ENCODE peak calls at places on chromosomes 7 and 10, in six cellular contexts. I is AG10803, H is colonic mucosa, W is transverse colon, Z is SK-N-SH, U is heart right ventricle. O is an unnamed sample.

GRCh38 chr10:48480397-48481374 is 124.2 kb downstream of the ARHGAP22 start:
- DNase-seq in I (no peak), H (no peak), W (no peak), Z (no peak), U (no peak), O (no peak)

GRCh38 chr7:128041203-128041602 is 10.0 kb upstream of the LRRC4 start:
- DNase-seq in I (peak), H (no peak), W (no peak), Z (no peak), U (no peak), O (peak)

GRCh38 chr10:91389636-91390512 is 20.3 kb upstream of the HECTD2 start:
- DNase-seq in I (peak), H (peak), W (no peak), Z (peak), U (peak), O (no peak)

GRCh38 chr10:75195035-75195763 is 15.4 kb upstream of the VDAC2 start:
- DNase-seq in I (peak), H (no peak), W (no peak), Z (no peak), U (no peak), O (peak)

GRCh38 chr10:70145666-70146488 is 623 bp downstream of the TYSND1 start:
- DNase-seq in I (peak), H (peak), W (peak), Z (peak), U (peak), O (no peak)

GRCh38 chr10:86411281-86411841 is 44.8 kb upstream of the GRID1 start:
- DNase-seq in I (peak), H (peak), W (no peak), Z (no peak), U (peak), O (peak)

GRCh38 chr7:36966039-36966438 is 241.7 kb upstream of the AOAH start:
- DNase-seq in I (no peak), H (no peak), W (no peak), Z (no peak), U (no peak), O (no peak)

GRCh38 chr7:44288381-44288685 is 37.1 kb downstream of the CAMK2B start:
- DNase-seq in I (no peak), H (no peak), W (no peak), Z (no peak), U (no peak), O (no peak)

GRCh38 chr7:128830231-128831177 is at the start of gene FLNC:
- DNase-seq in I (peak), H (no peak), W (peak), Z (peak), U (peak), O (no peak)

GRCh38 chr7:86904949-86905834 is 154.3 kb downstream of the ELAPOR2 start:
- DNase-seq in I (peak), H (peak), W (no peak), Z (peak), U (no peak), O (no peak)

GRCh38 chr7:44383566-44383965 is 58.2 kb upstream of the CAMK2B start:
- DNase-seq in I (peak), H (peak), W (no peak), Z (no peak), U (no peak), O (peak)

GRCh38 chr10:86900955-86901354 is 56.5 kb downstream of the MMRN2 start:
- DNase-seq in I (peak), H (peak), W (peak), Z (no peak), U (peak), O (no peak)

GRCh38 chr7:20598479-20599419 is 16.7 kb upstream of the ABCB5 start:
- DNase-seq in I (peak), H (no peak), W (no peak), Z (peak), U (no peak), O (peak)

GRCh38 chr10:34791947-34792346 is 23.1 kb downstream of the PARD3 start:
- DNase-seq in I (no peak), H (no peak), W (no peak), Z (no peak), U (no peak), O (no peak)

GRCh38 chr7:29606287-29606721 is 42.7 kb downstream of the PRR15 start:
- DNase-seq in I (peak), H (peak), W (peak), Z (peak), U (no peak), O (no peak)

GRCh38 chr10:100438674-100439315 is 24.0 kb upstream of the WNT8B start:
- DNase-seq in I (no peak), H (no peak), W (no peak), Z (no peak), U (no peak), O (no peak)

GRCh38 chr7:5429253-5429856 is 5.7 kb upstream of the TNRC18 start:
- DNase-seq in I (peak), H (peak), W (peak), Z (no peak), U (peak), O (no peak)

GRCh38 chr10:69914373-69915268 is 112.9 kb downstream of the COL13A1 start:
- DNase-seq in I (peak), H (peak), W (peak), Z (peak), U (peak), O (peak)

GRCh38 chr10:43396928-43397624 is 11.9 kb downstream of the HNRNPF start:
- DNase-seq in I (peak), H (peak), W (peak), Z (peak), U (peak), O (no peak)

GRCh38 chr7:30987936-30988335 is 24.2 kb downstream of the GHRHR start:
- DNase-seq in I (no peak), H (no peak), W (no peak), Z (peak), U (no peak), O (no peak)

GRCh38 chr10:86334515-86335085 is 32.0 kb downstream of the GRID1 start:
- DNase-seq in I (no peak), H (no peak), W (no peak), Z (no peak), U (no peak), O (no peak)

GRCh38 chr7:101363734-101364374 is 1.2 kb downstream of the COL26A1 start:
- DNase-seq in I (peak), H (peak), W (peak), Z (peak), U (peak), O (peak)

GRCh38 chr7:158019726-158020705 is 567.6 kb downstream of the PTPRN2 start:
- DNase-seq in I (no peak), H (no peak), W (no peak), Z (no peak), U (no peak), O (no peak)

GRCh38 chr10:122087436-122087835 is 98.5 kb downstream of the TACC2 start:
- DNase-seq in I (no peak), H (no peak), W (no peak), Z (no peak), U (no peak), O (no peak)

GRCh38 chr10:37700886-37701780 is 156.3 kb downstream of the ZNF248 start:
- DNase-seq in I (no peak), H (no peak), W (no peak), Z (no peak), U (no peak), O (no peak)

GRCh38 chr7:41573017-41573416 is 129.9 kb downstream of the INHBA start:
- DNase-seq in I (no peak), H (no peak), W (no peak), Z (no peak), U (no peak), O (peak)

GRCh38 chr10:33489606-33490176 is 155.2 kb upstream of the NRP1 start:
- DNase-seq in I (peak), H (no peak), W (no peak), Z (no peak), U (no peak), O (no peak)

GRCh38 chr7:5237286-5237685 is 45.5 kb upstream of the SLC29A4 start:
- DNase-seq in I (peak), H (peak), W (peak), Z (no peak), U (peak), O (no peak)

GRCh38 chr7:409344-410281 is 110.0 kb downstream of the PDGFA start:
- DNase-seq in I (no peak), H (no peak), W (no peak), Z (peak), U (no peak), O (no peak)

GRCh38 chr7:55140221-55140980 is 121.6 kb downstream of the EGFR start:
- DNase-seq in I (peak), H (no peak), W (no peak), Z (no peak), U (peak), O (no peak)

GRCh38 chr7:138872576-138872975 is 74.6 kb upstream of the ATP6V0A4 start:
- DNase-seq in I (no peak), H (no peak), W (no peak), Z (no peak), U (no peak), O (no peak)

GRCh38 chr10:97891497-97892167 is 42.0 kb downstream of the GOLGA7B start:
- DNase-seq in I (no peak), H (no peak), W (no peak), Z (no peak), U (no peak), O (no peak)

DNA sequence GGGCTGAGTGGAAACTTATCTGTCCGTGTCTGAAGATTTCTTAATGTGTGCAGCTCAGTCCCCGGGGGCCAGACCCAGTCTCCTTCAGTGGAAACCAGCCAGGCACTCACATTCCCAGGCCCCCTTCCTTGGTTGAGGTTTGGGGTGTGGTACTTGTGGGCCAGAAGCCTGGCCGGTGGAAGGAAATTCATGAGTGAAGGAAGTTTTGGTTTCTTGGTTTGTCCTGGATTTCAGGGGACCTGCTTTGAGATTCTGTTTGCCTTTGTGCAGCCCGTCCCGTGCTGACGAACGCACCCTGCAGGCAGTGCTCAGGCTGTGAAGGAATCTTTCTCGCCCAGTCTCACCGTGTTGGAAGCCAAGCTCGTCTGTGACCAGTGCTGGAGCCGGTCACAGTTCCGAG is 2.9 kb downstream of the INPP5A start:
- DNase-seq in I (peak), H (no peak), W (peak), Z (no peak), U (no peak), O (no peak)
- H3K4me3 ChIP-seq in I (peak), H (no peak), W (peak), Z (no peak), U (peak), O (peak)

GRCh38 chr10:116268976-116269375 is 4.0 kb downstream of the GFRA1 start:
- DNase-seq in I (no peak), H (no peak), W (no peak), Z (peak), U (no peak), O (no peak)
- TF ChIP-seq CTCF in I (no peak), H (no peak), W (no peak), Z (no peak), U (no peak), O (peak)

DNA sequence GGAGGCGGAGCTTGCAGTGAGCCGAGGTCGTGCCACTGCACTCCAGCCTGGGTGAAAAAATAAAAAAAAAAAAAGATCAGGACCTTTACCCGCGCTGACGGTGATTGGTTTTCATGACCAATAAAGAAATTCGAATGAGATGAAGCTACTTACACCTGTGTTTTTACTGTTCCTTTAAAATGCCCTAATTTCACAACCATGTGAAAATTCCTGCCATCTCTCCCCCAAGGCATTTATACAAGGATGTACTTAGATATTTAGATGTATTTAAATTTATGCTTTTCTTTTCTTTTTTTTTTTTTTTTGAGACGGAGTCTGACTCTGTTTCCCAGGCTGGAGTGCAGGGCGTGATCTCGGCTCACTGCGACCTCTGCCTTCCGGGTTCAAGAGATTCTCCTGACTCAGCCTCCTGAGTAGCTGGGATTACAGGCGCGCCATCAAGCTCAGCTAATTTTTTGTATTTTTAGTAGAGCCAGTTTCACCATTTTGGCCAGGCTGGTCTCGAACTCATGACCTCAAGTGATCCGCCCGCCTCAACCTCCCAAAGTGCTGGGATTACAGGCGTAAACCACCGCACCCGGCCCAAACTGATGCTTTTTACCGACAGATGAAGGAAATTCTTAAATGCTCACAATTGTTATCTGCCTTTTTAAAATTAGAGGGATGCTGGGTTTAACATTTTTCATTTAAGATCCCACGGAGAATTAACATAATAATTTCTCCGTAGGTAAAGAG is 3.1 kb upstream of the PHYH start:
- DNase-seq in I (no peak), H (no peak), W (no peak), Z (no peak), U (no peak), O (no peak)
- H3K4me3 ChIP-seq in I (no peak), H (peak), W (peak), Z (peak), U (peak), O (no peak)

DNA sequence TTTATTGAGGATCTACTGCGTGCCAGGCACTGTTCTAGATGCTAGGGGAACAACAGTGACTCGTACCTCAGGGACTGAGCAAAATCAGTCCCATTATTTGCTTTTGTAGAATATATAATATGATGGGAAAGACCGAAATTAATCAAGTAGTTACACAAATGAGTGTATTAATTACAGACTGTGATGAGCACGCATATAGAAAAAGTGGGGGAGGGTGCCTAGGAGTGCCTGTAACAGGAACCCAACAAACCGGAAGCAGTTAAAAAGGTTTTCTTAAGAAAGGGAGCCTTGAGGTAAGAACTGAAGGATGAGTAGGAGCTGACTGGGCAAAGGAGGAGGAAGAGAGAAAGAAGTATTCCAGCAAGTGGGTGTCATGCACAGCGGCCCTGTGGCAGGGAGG is 28.2 kb upstream of the IL6 start:
- DNase-seq in I (no peak), H (no peak), W (no peak), Z (no peak), U (no peak), O (no peak)
- TF ChIP-seq CTCF in I (no peak), H (no peak), W (no peak), Z (no peak), U (no peak), O (no peak)

GRCh38 chr7:91945476-91945875 is 4.8 kb downstream of the AKAP9 start:
- DNase-seq in I (peak), H (no peak), W (no peak), Z (no peak), U (no peak), O (no peak)

GRCh38 chr7:91949221-91950009 is 8.8 kb downstream of the AKAP9 start:
- DNase-seq in I (no peak), H (no peak), W (no peak), Z (no peak), U (no peak), O (no peak)

GRCh38 chr7:91942312-91942711 is 1.6 kb downstream of the AKAP9 start:
- DNase-seq in I (no peak), H (no peak), W (no peak), Z (no peak), U (no peak), O (no peak)

GRCh38 chr7:91946549-91946948 is 5.9 kb downstream of the AKAP9 start:
- DNase-seq in I (no peak), H (no peak), W (no peak), Z (no peak), U (no peak), O (no peak)

GRCh38 chr7:91947948-91948347 is 7.3 kb downstream of the AKAP9 start:
- DNase-seq in I (no peak), H (no peak), W (no peak), Z (no peak), U (no peak), O (no peak)
- H3K4me3 ChIP-seq in I (no peak), H (no peak), W (no peak), Z (no peak), U (no peak), O (no peak)

DNA sequence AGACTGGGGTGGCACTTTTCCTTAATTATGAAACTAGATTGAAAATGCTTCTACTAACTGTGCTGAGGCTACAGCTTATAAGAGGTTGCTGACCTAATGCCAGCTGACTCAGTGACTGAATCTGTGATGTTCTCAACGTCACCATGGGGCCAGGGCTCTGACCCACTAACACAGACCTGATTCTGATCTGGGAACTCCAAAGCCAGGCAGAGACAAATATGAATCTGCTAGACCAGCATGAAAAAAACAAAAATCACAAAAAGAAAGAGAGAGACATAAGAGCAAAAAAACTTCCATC is 16.1 kb downstream of the USP6NL start:
- DNase-seq in I (peak), H (no peak), W (no peak), Z (peak), U (no peak), O (no peak)
- TF ChIP-seq CTCF in I (no peak), H (no peak), W (no peak), Z (no peak), U (no peak), O (no peak)

GRCh38 chr7:48038815-48039496 is 3.6 kb downstream of the C7orf57 start:
- DNase-seq in I (no peak), H (no peak), W (no peak), Z (no peak), U (no peak), O (no peak)

GRCh38 chr7:48035301-48035966 is at the start of gene C7orf57:
- DNase-seq in I (peak), H (peak), W (peak), Z (peak), U (peak), O (no peak)

GRCh38 chr7:48033922-48034321 is 1.4 kb upstream of the C7orf57 start:
- DNase-seq in I (no peak), H (no peak), W (no peak), Z (no peak), U (no peak), O (no peak)

GRCh38 chr7:48031111-48031510 is 2.2 kb upstream of the SUN3 start:
- DNase-seq in I (no peak), H (no peak), W (no peak), Z (no peak), U (no peak), O (no peak)

DNA sequence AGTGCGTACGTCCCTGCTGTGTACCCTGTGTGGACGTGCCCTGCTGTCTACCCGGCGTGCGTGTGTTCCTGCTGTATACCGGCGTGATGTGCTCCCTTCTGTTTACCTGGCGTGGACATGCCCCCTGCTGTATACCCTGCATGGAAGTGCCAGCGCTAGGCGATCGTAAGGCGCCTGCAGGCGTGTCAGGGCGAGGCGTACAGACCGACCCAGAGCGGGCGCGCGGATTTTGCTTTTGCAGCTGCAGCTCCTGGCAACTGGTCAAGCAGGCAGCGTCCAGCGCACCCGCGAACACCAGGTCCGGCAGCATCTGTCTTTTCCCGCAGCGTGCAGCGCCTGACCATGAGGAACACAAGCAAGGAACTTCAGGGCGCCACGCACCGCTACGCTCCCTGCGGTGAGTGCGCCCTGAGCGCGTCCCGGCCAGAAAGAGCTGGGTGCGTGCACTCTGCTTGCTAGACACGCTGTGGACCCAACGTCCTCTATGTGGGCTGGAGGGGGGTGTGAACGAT is 680 bp downstream of the C7orf57 start:
- DNase-seq in I (peak), H (peak), W (peak), Z (peak), U (peak), O (no peak)
- H3K4me3 ChIP-seq in I (peak), H (peak), W (peak), Z (peak), U (peak), O (peak)

GRCh38 chr7:65239707-65240352 is 133.8 kb upstream of the ZNF92 start:
- DNase-seq in I (no peak), H (peak), W (no peak), Z (peak), U (no peak), O (no peak)
- TF ChIP-seq CTCF in I (no peak), H (no peak), W (no peak), Z (no peak), U (no peak), O (no peak)

O was measured in AG09309.